ENCODE peak calls at places on chromosome 16, in four cellular contexts. A, R, Z and T are unnamed samples.

GRCh38 chr16:26816885-26817571 is 249.7 kb upstream of the C16orf82 start:
- DNase-seq in R (peak), Z (peak), A (no peak), T (no peak)

GRCh38 chr16:1535391-1536291 is 2.2 kb downstream of the TMEM204 start:
- DNase-seq in R (peak), Z (no peak), A (no peak), T (no peak)

GRCh38 chr16:68978303-68978954 is 127.0 kb upstream of the HAS3 start:
- DNase-seq in R (no peak), A (no peak), Z (no peak), T (no peak)

GRCh38 chr16:69411064-69411985 is 13.1 kb upstream of the CYB5B start:
- DNase-seq in Z (no peak), R (no peak), A (no peak), T (no peak)

GRCh38 chr16:72291531-72291981 is 119.6 kb upstream of the PMFBP1 start:
- DNase-seq in A (peak), Z (peak), R (peak), T (peak)

GRCh38 chr16:1949507-1949906 is 5.0 kb downstream of the RPL3L start:
- DNase-seq in Z (no peak), A (no peak), R (no peak), T (no peak)

GRCh38 chr16:14302031-14302398 is 230.9 kb downstream of the MRTFB start:
- DNase-seq in Z (no peak), A (peak), R (peak), T (peak)

GRCh38 chr16:70697601-70698170 is 11.8 kb upstream of the MTSS2 start:
- DNase-seq in Z (no peak), R (peak), A (no peak), T (no peak)

GRCh38 chr16:74291577-74292208 is 4.9 kb upstream of the PSMD7 start:
- DNase-seq in Z (no peak), A (peak), R (peak), T (no peak)

GRCh38 chr16:89358030-89359005 is 132.0 kb downstream of the ANKRD11 start:
- DNase-seq in Z (no peak), A (no peak), R (no peak), T (no peak)

GRCh38 chr16:84507011-84507982 is 2.8 kb upstream of the MEAK7 start:
- DNase-seq in A (no peak), Z (no peak), R (peak), T (no peak)

GRCh38 chr16:66045626-66046025 is 320.9 kb upstream of the CDH5 start:
- DNase-seq in A (no peak), R (peak), Z (no peak), T (no peak)

GRCh38 chr16:57204675-57205074 is 18.5 kb downstream of the RSPRY1 start:
- DNase-seq in A (no peak), Z (no peak), R (no peak), T (no peak)

GRCh38 chr16:49453001-49453400 is 79.4 kb downstream of the C16orf78 start:
- DNase-seq in Z (no peak), R (no peak), A (no peak), T (no peak)

GRCh38 chr16:56681939-56682702 is at the start of gene MT1X:
- DNase-seq in R (peak), Z (peak), A (peak), T (peak)

GRCh38 chr16:87701505-87701921 is 64.3 kb downstream of the KLHDC4 start:
- DNase-seq in R (no peak), Z (no peak), A (no peak), T (no peak)

GRCh38 chr16:22300427-22301071 is 3.3 kb downstream of the POLR3E start:
- DNase-seq in R (peak), A (peak), Z (peak), T (no peak)

GRCh38 chr16:28491080-28491969 is 549 bp downstream of the CLN3 start:
- DNase-seq in A (peak), Z (no peak), R (peak), T (no peak)

GRCh38 chr16:69443809-69444611 is 19.6 kb downstream of the CYB5B start:
- DNase-seq in A (no peak), R (peak), Z (no peak), T (no peak)

GRCh38 chr16:88739139-88739974 is 33.1 kb downstream of the CTU2 start:
- DNase-seq in Z (no peak), A (no peak), R (no peak), T (no peak)

DNA sequence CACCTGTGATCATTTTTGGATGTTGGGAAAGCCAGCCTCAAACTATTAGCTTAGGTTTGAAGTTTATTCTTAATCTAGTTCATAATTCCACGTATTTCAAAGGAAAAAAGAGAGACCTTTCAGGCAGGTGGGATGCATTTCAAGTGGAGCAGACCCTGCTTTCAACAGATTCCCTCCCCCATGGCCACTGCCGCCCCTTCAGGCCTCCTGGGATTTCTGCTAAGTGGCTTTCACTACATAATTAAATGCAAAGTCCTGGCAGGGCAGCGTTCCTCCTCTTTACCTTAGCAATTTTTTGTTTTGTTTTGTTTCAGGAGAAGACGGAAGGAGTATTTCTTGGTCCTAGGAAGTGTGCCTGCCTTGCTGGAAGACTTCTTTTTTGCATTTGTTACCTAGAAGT is 36.6 kb downstream of the MAF start:
- DNase-seq in A (no peak), Z (no peak), R (no peak), T (no peak)
- TF ChIP-seq CTCF in A (no peak), Z (no peak), R (no peak), T (no peak)

GRCh38 chr16:6682142-6682811 is 650.4 kb upstream of the RBFOX1 start:
- DNase-seq in A (peak), Z (no peak), R (no peak), T (no peak)
- TF ChIP-seq CTCF in A (peak), Z (no peak), R (peak), T (no peak)

DNA sequence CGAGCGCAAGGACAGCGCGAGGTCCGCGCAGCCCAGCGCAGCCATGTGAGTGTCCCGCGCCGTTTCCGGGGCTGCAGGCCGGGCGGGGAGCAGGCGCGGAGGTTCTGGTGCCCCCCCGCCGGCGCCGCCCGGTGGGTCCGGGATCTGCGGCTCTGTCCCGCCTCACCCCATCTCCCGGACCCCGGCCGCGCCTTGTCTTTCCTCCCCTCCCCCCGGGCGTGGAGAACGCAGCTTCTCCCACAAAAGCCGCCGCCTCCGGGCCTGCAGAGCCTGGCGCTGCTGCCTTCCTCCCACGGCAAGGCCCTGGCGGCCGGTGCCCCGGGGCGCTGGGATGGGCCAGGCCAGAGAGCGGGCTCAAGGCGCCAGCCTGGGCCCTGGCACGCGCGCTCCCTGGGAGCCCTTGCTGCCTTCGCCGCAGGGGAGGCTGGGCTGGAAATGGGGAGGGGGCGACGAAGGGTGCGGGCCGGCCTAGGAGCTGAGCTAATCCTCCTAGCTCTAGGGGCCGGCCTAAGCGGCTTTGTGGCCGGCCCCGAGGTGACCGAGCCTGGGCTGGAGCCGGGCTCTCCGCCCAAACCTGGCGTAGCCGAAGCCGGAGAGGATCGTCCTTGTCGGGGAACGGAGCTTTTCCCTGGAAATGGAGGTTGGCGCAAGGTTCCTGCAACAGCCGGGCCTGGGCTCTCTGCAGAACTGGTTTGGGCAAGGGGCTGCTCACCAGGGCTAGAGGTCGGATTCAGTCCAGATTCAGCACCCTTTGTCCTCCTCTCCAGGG is 425 bp downstream of the RIPOR1 start:
- DNase-seq in Z (no peak), A (peak), R (peak), T (no peak)
- TF ChIP-seq CTCF in Z (no peak), A (no peak), R (no peak), T (no peak)

DNA sequence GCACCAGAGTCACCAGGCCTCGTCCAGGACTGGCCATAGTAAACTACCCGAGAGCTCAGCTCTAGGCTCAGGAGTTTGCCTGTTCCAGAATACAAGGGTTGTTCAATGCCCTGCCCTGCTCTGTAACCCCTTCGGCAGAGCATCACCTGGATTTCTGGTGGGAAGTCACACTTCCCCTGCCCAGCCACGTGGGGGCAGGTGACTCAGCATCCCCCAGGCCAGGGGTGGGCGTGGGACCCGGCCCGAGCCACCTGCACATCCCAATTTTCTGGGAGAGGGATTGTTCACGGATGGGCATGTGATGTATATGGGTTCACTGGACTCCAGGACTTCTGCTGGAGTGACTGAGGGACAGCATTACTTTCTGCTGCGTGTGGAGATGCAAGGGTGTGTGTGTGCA is 25.8 kb downstream of the COX4I1 start:
- DNase-seq in Z (no peak), R (no peak), A (no peak), T (no peak)
- TF ChIP-seq CTCF in Z (no peak), R (no peak), A (no peak), T (no peak)

DNA sequence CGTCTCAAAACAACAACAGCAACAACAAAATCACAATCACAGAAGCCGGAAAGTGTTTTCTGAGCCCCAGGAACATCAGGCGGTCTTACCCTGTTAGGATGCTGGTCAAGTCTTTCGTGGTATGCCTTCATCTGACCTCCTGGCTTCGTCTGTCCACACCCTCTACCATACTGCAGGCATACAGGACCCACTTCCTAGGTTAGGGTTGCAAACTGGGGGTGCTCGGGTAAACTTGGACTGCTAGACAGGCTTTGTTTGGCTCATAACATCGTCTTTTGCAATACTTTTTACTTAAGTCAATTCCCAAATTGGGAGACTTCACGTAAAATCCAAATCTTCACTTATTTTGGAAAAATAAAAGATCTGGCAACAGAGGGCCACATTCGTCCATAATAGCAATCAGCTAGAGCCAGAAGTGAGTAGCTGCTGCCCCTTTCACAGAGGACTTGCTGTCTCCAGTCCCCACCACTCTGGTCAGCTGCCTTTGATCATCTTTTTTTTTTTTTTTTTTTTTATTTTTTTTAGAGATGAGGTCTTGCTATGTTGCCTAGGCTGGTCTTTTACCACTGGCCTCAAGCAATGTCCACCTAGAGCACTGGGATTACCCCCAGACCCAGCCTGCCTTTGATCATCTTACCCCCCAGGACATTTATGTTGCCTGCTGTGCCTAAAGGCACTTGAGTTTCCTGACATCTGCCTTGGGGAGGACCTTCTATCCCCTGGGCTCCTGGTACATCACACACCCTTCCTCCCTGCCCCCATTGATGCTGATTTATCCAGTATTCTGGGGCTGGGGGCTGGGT is 30.1 kb downstream of the CHD9 start:
- DNase-seq in Z (no peak), R (no peak), A (no peak), T (no peak)
- TF ChIP-seq CTCF in Z (no peak), R (no peak), A (no peak), T (no peak)

GRCh38 chr16:3793161-3793576 is 75.8 kb upstream of the TRAP1 start:
- DNase-seq in R (no peak), A (no peak), Z (no peak), T (no peak)
- TF ChIP-seq CTCF in R (no peak), A (no peak), Z (no peak), T (no peak)

GRCh38 chr16:30397776-30398659 is 2.8 kb downstream of the ZNF48 start:
- DNase-seq in Z (no peak), A (no peak), R (no peak), T (no peak)
- TF ChIP-seq CTCF in Z (no peak), A (no peak), R (no peak), T (no peak)

DNA sequence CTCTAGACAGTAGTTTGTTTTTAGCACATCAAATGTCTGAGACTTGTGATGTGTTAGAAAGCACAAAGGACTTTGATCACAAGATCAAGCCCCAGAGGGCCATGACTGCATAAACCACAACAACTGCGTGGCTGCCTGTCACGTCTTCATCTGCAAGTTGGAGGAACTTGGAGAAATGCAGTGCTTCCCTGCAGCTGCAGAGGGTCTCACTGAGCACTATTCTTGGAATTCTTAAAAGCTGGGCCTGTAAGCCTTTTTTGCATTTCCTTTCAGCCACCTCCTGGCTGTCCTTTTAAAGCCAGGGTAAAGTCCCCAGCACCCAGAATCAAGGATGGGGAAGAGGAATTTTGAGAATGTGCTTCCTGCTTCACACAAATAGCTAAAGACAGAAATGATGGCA is 431.3 kb downstream of the MAF start:
- DNase-seq in A (no peak), Z (no peak), R (no peak), T (no peak)
- TF ChIP-seq CTCF in A (no peak), Z (no peak), R (no peak), T (no peak)

GRCh38 chr16:81261049-81261648 is 22.7 kb downstream of the BCO1 start:
- DNase-seq in A (no peak), R (peak), Z (no peak), T (no peak)
- TF ChIP-seq CTCF in A (peak), R (peak), Z (peak), T (peak)

GRCh38 chr16:77376358-77376757 is 58.5 kb downstream of the ADAMTS18 start:
- DNase-seq in R (no peak), A (no peak), Z (no peak), T (no peak)
- TF ChIP-seq CTCF in R (peak), A (no peak), Z (no peak), T (peak)